ENCODE peak calls at places on chromosomes 4 and X, in five cellular contexts. One of them, this sample, is unnamed.

GRCh38 chr4:118273642-118274041 is 79.2 kb downstream of the PRSS12 start:
- DNase-seq in K562: no peak
- DNase-seq in upper lobe of left lung: no peak
- DNase-seq in suprapubic skin: no peak
- DNase-seq in A549: no peak
- DNase-seq in this sample: no peak

GRCh38 chr4:89598602-89599001 is 238.4 kb downstream of the SNCA start:
- DNase-seq in K562: no peak
- DNase-seq in upper lobe of left lung: no peak
- DNase-seq in suprapubic skin: no peak
- DNase-seq in A549: peak; percentile 20
- DNase-seq in this sample: no peak

GRCh38 chr4:26212528-26212927 is 108.3 kb upstream of the RBPJ start:
- DNase-seq in K562: no peak
- DNase-seq in upper lobe of left lung: no peak
- DNase-seq in suprapubic skin: no peak
- DNase-seq in A549: no peak
- DNase-seq in this sample: no peak

GRCh38 chr4:150209140-150209829 is 131.0 kb downstream of the DCLK2 start:
- DNase-seq in K562: peak; percentile 55
- DNase-seq in upper lobe of left lung: peak; percentile 36
- DNase-seq in suprapubic skin: no peak
- DNase-seq in A549: peak; percentile 69
- DNase-seq in this sample: no peak

GRCh38 chrX:119127643-119128042 is at the start of gene KIAA1210:
- DNase-seq in K562: no peak
- DNase-seq in upper lobe of left lung: no peak
- DNase-seq in suprapubic skin: no peak
- DNase-seq in A549: no peak
- DNase-seq in this sample: no peak

GRCh38 chrX:6678313-6678712 is 143.4 kb upstream of the VCX3A start:
- DNase-seq in K562: no peak
- DNase-seq in upper lobe of left lung: no peak
- DNase-seq in suprapubic skin: no peak
- DNase-seq in A549: no peak
- DNase-seq in this sample: no peak

GRCh38 chrX:37785569-37785968 is 5.7 kb downstream of the CYBB start:
- DNase-seq in K562: no peak
- DNase-seq in upper lobe of left lung: peak; percentile 53
- DNase-seq in suprapubic skin: no peak
- DNase-seq in A549: no peak
- DNase-seq in this sample: no peak

GRCh38 chr4:25925486-25926201 is 11.6 kb downstream of the SMIM20 start:
- DNase-seq in K562: peak; percentile 59
- DNase-seq in upper lobe of left lung: peak; percentile 73
- DNase-seq in suprapubic skin: no peak
- DNase-seq in A549: peak; percentile 27
- DNase-seq in this sample: no peak

GRCh38 chr4:109432676-109433075 is 939 bp upstream of the SEC24B start:
- DNase-seq in K562: no peak
- DNase-seq in upper lobe of left lung: no peak
- DNase-seq in suprapubic skin: no peak
- DNase-seq in A549: peak; percentile 12
- DNase-seq in this sample: no peak

GRCh38 chr4:127124919-127125318 is 507.8 kb upstream of the INTU start:
- DNase-seq in K562: no peak
- DNase-seq in upper lobe of left lung: no peak
- DNase-seq in suprapubic skin: no peak
- DNase-seq in A549: no peak
- DNase-seq in this sample: no peak

GRCh38 chr4:76489799-76490176 is 54.8 kb downstream of the SHROOM3 start:
- DNase-seq in K562: no peak
- DNase-seq in upper lobe of left lung: no peak
- DNase-seq in suprapubic skin: no peak
- DNase-seq in A549: no peak
- DNase-seq in this sample: no peak

GRCh38 chr4:137677851-137678250 is 145.6 kb upstream of the PCDH18 start:
- DNase-seq in K562: no peak
- DNase-seq in upper lobe of left lung: no peak
- DNase-seq in suprapubic skin: no peak
- DNase-seq in A549: no peak
- DNase-seq in this sample: no peak

GRCh38 chr4:145531193-145531592 is 49.5 kb downstream of the SMAD1 start:
- DNase-seq in K562: no peak
- DNase-seq in upper lobe of left lung: no peak
- DNase-seq in suprapubic skin: no peak
- DNase-seq in A549: no peak
- DNase-seq in this sample: no peak

GRCh38 chrX:32408389-32408788 is 803.0 kb downstream of the DMD start:
- DNase-seq in K562: no peak
- DNase-seq in upper lobe of left lung: no peak
- DNase-seq in suprapubic skin: no peak
- DNase-seq in A549: peak; percentile 4
- DNase-seq in this sample: no peak

GRCh38 chr4:83234902-83235644 is 49.5 kb downstream of the COQ2 start:
- DNase-seq in K562: no peak
- DNase-seq in upper lobe of left lung: no peak
- DNase-seq in suprapubic skin: no peak
- DNase-seq in A549: no peak
- DNase-seq in this sample: no peak

GRCh38 chr4:55345980-55346850 is at the start of gene SRD5A3:
- DNase-seq in K562: peak; percentile 91
- DNase-seq in upper lobe of left lung: peak; percentile 88
- DNase-seq in suprapubic skin: peak; percentile 88
- DNase-seq in A549: peak; percentile 80
- DNase-seq in this sample: peak; percentile 93

GRCh38 chr4:23337292-23337691 is 552.6 kb downstream of the PPARGC1A start:
- DNase-seq in K562: no peak
- DNase-seq in upper lobe of left lung: no peak
- DNase-seq in suprapubic skin: no peak
- DNase-seq in A549: no peak
- DNase-seq in this sample: no peak

GRCh38 chr4:177902386-177902785 is 460.1 kb upstream of the AGA start:
- DNase-seq in K562: no peak
- DNase-seq in upper lobe of left lung: no peak
- DNase-seq in suprapubic skin: no peak
- DNase-seq in A549: no peak
- DNase-seq in this sample: no peak

GRCh38 chr4:125387770-125388169 is 73.0 kb downstream of the FAT4 start:
- DNase-seq in K562: no peak
- DNase-seq in upper lobe of left lung: no peak
- DNase-seq in suprapubic skin: no peak
- DNase-seq in A549: no peak
- DNase-seq in this sample: no peak

GRCh38 chr4:78002260-78002659 is 54.9 kb upstream of the FRAS1 start:
- DNase-seq in K562: no peak
- DNase-seq in upper lobe of left lung: no peak
- DNase-seq in suprapubic skin: no peak
- DNase-seq in A549: no peak
- DNase-seq in this sample: no peak

GRCh38 chr4:100108869-100109268 is 81.4 kb downstream of the DDIT4L start:
- DNase-seq in K562: no peak
- DNase-seq in upper lobe of left lung: no peak
- DNase-seq in suprapubic skin: no peak
- DNase-seq in A549: no peak
- DNase-seq in this sample: no peak

GRCh38 chrX:340641-341423 is 22.2 kb upstream of the GTPBP6 start:
- DNase-seq in K562: no peak
- DNase-seq in upper lobe of left lung: no peak
- DNase-seq in suprapubic skin: peak; percentile 68
- DNase-seq in A549: no peak
- DNase-seq in this sample: no peak

GRCh38 chrX:40581333-40581910 is 652 bp downstream of the ATP6AP2 start:
- DNase-seq in K562: no peak
- DNase-seq in upper lobe of left lung: no peak
- DNase-seq in suprapubic skin: no peak
- DNase-seq in A549: no peak
- DNase-seq in this sample: no peak

GRCh38 chr4:2924286-2924685 is 38.9 kb downstream of the NOP14 start:
- DNase-seq in K562: no peak
- DNase-seq in upper lobe of left lung: no peak
- DNase-seq in suprapubic skin: peak; percentile 70
- DNase-seq in A549: no peak
- DNase-seq in this sample: no peak

GRCh38 chrX:57771689-57772088 is 91.6 kb upstream of the NLRP2B start:
- DNase-seq in K562: no peak
- DNase-seq in upper lobe of left lung: no peak
- DNase-seq in suprapubic skin: no peak
- DNase-seq in A549: no peak
- DNase-seq in this sample: no peak

GRCh38 chr4:68954126-68954525 is 2.5 kb upstream of the UGT2A3 start:
- DNase-seq in K562: no peak
- DNase-seq in upper lobe of left lung: no peak
- DNase-seq in suprapubic skin: no peak
- DNase-seq in A549: no peak
- DNase-seq in this sample: no peak

GRCh38 chr4:173128199-173128890 is 40.3 kb upstream of the GALNT7 start:
- DNase-seq in K562: no peak
- DNase-seq in upper lobe of left lung: no peak
- DNase-seq in suprapubic skin: no peak
- DNase-seq in A549: no peak
- DNase-seq in this sample: no peak

GRCh38 chr4:37995981-37996770 is 36.0 kb downstream of the PTTG2 start:
- DNase-seq in K562: no peak
- DNase-seq in upper lobe of left lung: no peak
- DNase-seq in suprapubic skin: no peak
- DNase-seq in A549: no peak
- DNase-seq in this sample: no peak

GRCh38 chrX:129634541-129634940 is 20.2 kb downstream of the APLN start:
- DNase-seq in K562: no peak
- DNase-seq in upper lobe of left lung: no peak
- DNase-seq in suprapubic skin: no peak
- DNase-seq in A549: no peak
- DNase-seq in this sample: no peak

DNA sequence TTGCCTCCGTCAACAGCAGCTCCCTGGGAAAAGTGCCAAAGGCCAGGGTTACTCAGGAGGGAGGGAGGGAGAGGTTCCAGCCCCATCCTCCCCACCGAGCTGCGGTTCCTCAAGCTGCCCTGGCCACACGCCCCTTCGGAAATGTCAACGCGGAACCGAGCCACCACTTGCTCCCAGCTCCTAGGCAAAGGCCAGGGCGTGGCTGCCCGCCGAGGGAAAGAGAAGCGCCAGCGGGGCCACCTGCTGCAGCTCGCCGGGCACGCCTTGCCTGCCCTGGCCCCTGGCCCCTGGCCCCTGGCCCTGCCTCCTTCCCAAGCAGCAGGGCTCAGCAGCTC is 15.3 kb downstream of the SLC6A8 start:
- DNase-seq in K562: no peak
- DNase-seq in upper lobe of left lung: peak; percentile 50
- DNase-seq in suprapubic skin: no peak
- DNase-seq in A549: no peak
- DNase-seq in this sample: no peak
- TF ChIP-seq EP300 in K562: no peak
- TF ChIP-seq EP300 in upper lobe of left lung: no peak
- TF ChIP-seq EP300 in suprapubic skin: no peak
- TF ChIP-seq EP300 in A549: no peak
- TF ChIP-seq EP300 in this sample: no peak

GRCh38 chr4:95129708-95130343 is 372.1 kb downstream of the BMPR1B start:
- DNase-seq in K562: peak; percentile 13
- DNase-seq in upper lobe of left lung: peak; percentile 49
- DNase-seq in suprapubic skin: no peak
- DNase-seq in A549: peak; percentile 96
- DNase-seq in this sample: no peak
- TF ChIP-seq EP300 in K562: no peak
- TF ChIP-seq EP300 in upper lobe of left lung: no peak
- TF ChIP-seq EP300 in suprapubic skin: no peak
- TF ChIP-seq EP300 in A549: peak; percentile 87
- TF ChIP-seq EP300 in this sample: no peak

DNA sequence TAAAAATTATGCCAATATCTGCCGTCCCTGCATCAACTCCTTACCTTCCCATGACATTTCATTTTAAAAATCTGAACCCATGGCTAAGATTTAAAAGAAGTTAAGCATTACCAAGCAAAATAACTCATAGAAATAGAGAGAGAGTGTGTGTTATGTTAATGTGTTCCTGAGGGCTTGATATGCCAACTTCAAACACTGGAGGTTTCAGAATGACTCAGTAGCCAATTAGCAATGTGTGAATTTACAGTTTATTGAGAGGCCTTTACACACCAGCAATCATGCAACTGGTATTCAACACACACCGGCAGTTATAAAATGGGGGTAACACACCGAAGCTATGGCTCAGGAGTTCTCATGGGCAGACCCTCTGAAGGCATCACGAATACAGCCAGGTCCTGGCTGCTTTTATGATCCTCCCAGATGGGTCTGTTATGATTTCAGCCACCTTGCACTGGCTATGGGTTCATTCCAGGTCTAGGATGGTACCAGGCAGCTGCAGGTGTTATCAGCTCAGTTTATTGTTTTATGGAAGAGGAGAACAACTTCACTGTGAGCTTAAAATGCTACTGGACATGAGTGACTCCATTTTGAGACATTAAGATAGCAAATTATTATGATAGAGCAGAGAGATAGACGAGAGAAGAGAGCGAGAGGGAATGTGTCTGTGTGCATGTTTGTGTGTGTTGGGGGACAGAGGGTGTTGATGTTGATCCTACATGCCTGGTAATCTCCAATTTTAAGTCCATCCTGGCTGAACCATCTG is 820.4 kb downstream of the FSTL5 start:
- DNase-seq in K562: no peak
- DNase-seq in upper lobe of left lung: no peak
- DNase-seq in suprapubic skin: no peak
- DNase-seq in A549: no peak
- DNase-seq in this sample: no peak
- TF ChIP-seq EP300 in K562: no peak
- TF ChIP-seq EP300 in upper lobe of left lung: no peak
- TF ChIP-seq EP300 in suprapubic skin: no peak
- TF ChIP-seq EP300 in A549: no peak
- TF ChIP-seq EP300 in this sample: no peak

DNA sequence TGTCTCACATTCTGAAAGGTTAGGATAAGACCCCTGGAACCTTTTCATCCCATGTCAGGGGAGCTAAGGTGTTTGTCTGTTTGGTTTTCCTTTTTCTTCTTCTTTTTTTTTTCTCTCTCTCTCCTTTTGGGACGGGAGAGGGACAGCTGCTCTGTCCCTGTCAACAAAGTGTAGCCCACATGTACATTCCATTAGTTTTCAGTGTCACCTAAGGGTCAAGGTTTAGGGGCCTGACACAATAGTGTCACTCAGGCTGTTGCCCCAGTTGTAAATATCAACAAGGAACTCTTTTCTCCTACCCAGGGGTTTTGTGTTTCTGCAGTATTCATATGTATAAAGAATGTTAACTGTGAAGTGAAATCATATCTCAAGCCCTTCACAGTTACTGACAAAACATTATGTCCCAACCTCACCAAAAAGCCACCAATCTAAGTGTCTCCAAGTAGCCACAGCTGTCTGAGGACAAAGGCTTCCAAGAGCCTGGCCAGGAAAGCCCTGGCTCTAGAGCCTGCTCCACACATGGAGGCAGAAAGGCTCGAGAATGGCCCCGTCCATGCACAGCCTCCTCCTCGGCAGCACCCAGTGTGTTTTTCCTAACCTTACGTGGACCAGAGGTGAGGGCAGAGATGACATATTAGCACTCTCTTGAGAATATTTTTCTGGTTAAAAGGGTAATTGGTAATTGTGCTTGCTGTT is 9.4 kb downstream of the IRF2 start:
- DNase-seq in K562: no peak
- DNase-seq in upper lobe of left lung: no peak
- DNase-seq in suprapubic skin: no peak
- DNase-seq in A549: no peak
- DNase-seq in this sample: no peak
- TF ChIP-seq EP300 in K562: no peak
- TF ChIP-seq EP300 in upper lobe of left lung: no peak
- TF ChIP-seq EP300 in suprapubic skin: no peak
- TF ChIP-seq EP300 in A549: no peak
- TF ChIP-seq EP300 in this sample: no peak